ENCODE peak calls at places on chromosomes 12 and 14, in nine cellular contexts. V, K, U, I, R, B, J, F and A are unnamed samples.

GRCh38 chr12:21775130-21775920 is 819 bp upstream of the KCNJ8 start:
- DNase-seq in V (no peak), K (no peak), U (no peak), I (no peak), R (no peak), B (no peak), J (no peak), F (no peak), A (no peak)

GRCh38 chr14:100433428-100433814 is 110.3 kb downstream of the SLC25A47 start:
- DNase-seq in V (no peak), K (no peak), U (no peak), I (no peak), R (no peak), B (no peak), J (no peak), F (no peak), A (no peak)

GRCh38 chr14:51094282-51094821 is 553 bp downstream of the TRIM9 start:
- DNase-seq in V (peak), K (no peak), U (no peak), I (no peak), R (peak), B (no peak), J (no peak), F (peak), A (no peak)

GRCh38 chr14:37124617-37125016 is 47.8 kb downstream of the SLC25A21 start:
- DNase-seq in V (no peak), K (no peak), U (peak), I (no peak), R (no peak), B (no peak), J (no peak), F (no peak), A (no peak)

GRCh38 chr14:67883717-67884116 is 64.1 kb downstream of the RAD51B start:
- DNase-seq in V (peak), K (no peak), U (no peak), I (no peak), R (no peak), B (no peak), J (no peak), F (no peak), A (no peak)

GRCh38 chr12:41645624-41646023 is 457.5 kb downstream of the PDZRN4 start:
- DNase-seq in V (no peak), K (no peak), U (no peak), I (no peak), R (no peak), B (no peak), J (no peak), F (no peak), A (no peak)

GRCh38 chr14:76564471-76565119 is 188.7 kb downstream of the ESRRB start:
- DNase-seq in V (peak), K (no peak), U (no peak), I (no peak), R (no peak), B (peak), J (no peak), F (no peak), A (no peak)

GRCh38 chr14:99916091-99916383 is 122.8 kb downstream of the EML1 start:
- DNase-seq in V (no peak), K (no peak), U (peak), I (no peak), R (no peak), B (no peak), J (no peak), F (no peak), A (no peak)

GRCh38 chr14:99574099-99574880 is 29.7 kb downstream of the CCDC85C start:
- DNase-seq in V (no peak), K (peak), U (peak), I (peak), R (no peak), B (no peak), J (peak), F (peak), A (no peak)

GRCh38 chr14:89264196-89264800 is 152.7 kb downstream of the FOXN3 start:
- DNase-seq in V (no peak), K (no peak), U (no peak), I (no peak), R (no peak), B (no peak), J (no peak), F (no peak), A (no peak)

GRCh38 chr12:67326637-67327036 is 57.5 kb downstream of the CAND1 start:
- DNase-seq in V (no peak), K (no peak), U (no peak), I (no peak), R (no peak), B (no peak), J (no peak), F (no peak), A (no peak)

GRCh38 chr14:38367922-38368321 is 112.0 kb upstream of the CLEC14A start:
- DNase-seq in V (no peak), K (no peak), U (no peak), I (no peak), R (no peak), B (no peak), J (no peak), F (no peak), A (no peak)

GRCh38 chr14:101056446-101056845 is 152.9 kb upstream of the RTL1 start:
- DNase-seq in V (no peak), K (no peak), U (no peak), I (no peak), R (no peak), B (no peak), J (no peak), F (no peak), A (no peak)

GRCh38 chr12:128905003-128905544 is 51.8 kb downstream of the GLT1D1 start:
- DNase-seq in V (no peak), K (no peak), U (peak), I (peak), R (no peak), B (no peak), J (no peak), F (no peak), A (no peak)

GRCh38 chr12:39102474-39103209 is 197.3 kb upstream of the CPNE8 start:
- DNase-seq in V (no peak), K (no peak), U (no peak), I (no peak), R (no peak), B (no peak), J (no peak), F (no peak), A (no peak)

GRCh38 chr12:30044206-30044605 is 260.5 kb upstream of the TMTC1 start:
- DNase-seq in V (no peak), K (no peak), U (no peak), I (no peak), R (no peak), B (no peak), J (no peak), F (no peak), A (no peak)

GRCh38 chr12:109597414-109597794 is 23.8 kb downstream of the MVK start:
- DNase-seq in V (no peak), K (no peak), U (no peak), I (no peak), R (no peak), B (no peak), J (no peak), F (no peak), A (no peak)

GRCh38 chr14:71725802-71726638 is 206.2 kb upstream of the RGS6 start:
- DNase-seq in V (no peak), K (no peak), U (no peak), I (no peak), R (no peak), B (no peak), J (no peak), F (no peak), A (no peak)

GRCh38 chr14:38721822-38722431 is 381.1 kb downstream of the SEC23A start:
- DNase-seq in V (peak), K (peak), U (peak), I (peak), R (no peak), B (peak), J (no peak), F (peak), A (peak)

GRCh38 chr12:53699673-53700015 is 23.8 kb upstream of the ATP5MC2 start:
- DNase-seq in V (no peak), K (no peak), U (no peak), I (peak), R (no peak), B (no peak), J (no peak), F (no peak), A (no peak)

GRCh38 chr14:88037270-88037669 is 32.3 kb downstream of the GPR65 start:
- DNase-seq in V (no peak), K (no peak), U (no peak), I (no peak), R (no peak), B (no peak), J (no peak), F (no peak), A (no peak)

GRCh38 chr12:14993537-14994266 is 20.9 kb downstream of the PDE6H start:
- DNase-seq in V (no peak), K (no peak), U (no peak), I (no peak), R (no peak), B (no peak), J (no peak), F (no peak), A (no peak)

GRCh38 chr14:21058903-21059302 is 1.3 kb downstream of the RNASE8 start:
- DNase-seq in V (no peak), K (no peak), U (no peak), I (no peak), R (no peak), B (no peak), J (no peak), F (no peak), A (no peak)

GRCh38 chr12:79194595-79194994 is 330.0 kb downstream of the SYT1 start:
- DNase-seq in V (no peak), K (no peak), U (no peak), I (no peak), R (no peak), B (no peak), J (no peak), F (no peak), A (no peak)

GRCh38 chr14:56324831-56325230 is 206.6 kb downstream of the PELI2 start:
- DNase-seq in V (no peak), K (no peak), U (no peak), I (no peak), R (no peak), B (no peak), J (no peak), F (no peak), A (no peak)

GRCh38 chr12:93908846-93909592 is 231.8 kb downstream of the CRADD start:
- DNase-seq in V (no peak), K (peak), U (no peak), I (no peak), R (no peak), B (no peak), J (no peak), F (no peak), A (no peak)

GRCh38 chr14:99879401-99880295 is 86.4 kb downstream of the EML1 start:
- DNase-seq in V (no peak), K (no peak), U (no peak), I (no peak), R (no peak), B (no peak), J (no peak), F (no peak), A (no peak)

GRCh38 chr14:32896979-32897723 is 41.5 kb upstream of the NPAS3 start:
- DNase-seq in V (no peak), K (no peak), U (peak), I (no peak), R (no peak), B (no peak), J (no peak), F (no peak), A (no peak)

GRCh38 chr12:126202138-126202537 is 1136.9 kb downstream of the AACS start:
- DNase-seq in V (no peak), K (no peak), U (no peak), I (no peak), R (no peak), B (no peak), J (no peak), F (no peak), A (no peak)

GRCh38 chr14:81886588-81886987 is 352.9 kb upstream of the SEL1L start:
- DNase-seq in V (no peak), K (no peak), U (no peak), I (no peak), R (no peak), B (no peak), J (no peak), F (no peak), A (no peak)

GRCh38 chr12:467591-467990 is 7.9 kb downstream of the B4GALNT3 start:
- DNase-seq in V (no peak), K (no peak), U (no peak), I (no peak), R (no peak), B (no peak), J (no peak), F (no peak), A (no peak)

GRCh38 chr12:84033162-84033561 is 879.4 kb downstream of the SLC6A15 start:
- DNase-seq in V (no peak), K (no peak), U (no peak), I (no peak), R (no peak), B (no peak), J (no peak), F (no peak), A (no peak)

GRCh38 chr12:124420972-124421674 is 126.2 kb downstream of the RFLNA start:
- DNase-seq in V (no peak), K (no peak), U (no peak), I (no peak), R (no peak), B (no peak), J (no peak), F (no peak), A (no peak)

GRCh38 chr12:124420041-124420765 is 125.3 kb downstream of the RFLNA start:
- DNase-seq in V (no peak), K (no peak), U (no peak), I (no peak), R (no peak), B (no peak), J (no peak), F (no peak), A (no peak)

GRCh38 chr12:124422570-124423523 is 128.0 kb downstream of the RFLNA start:
- DNase-seq in V (peak), K (peak), U (peak), I (peak), R (peak), B (peak), J (peak), F (peak), A (peak)

GRCh38 chr12:124423683-124424515 is 129.0 kb downstream of the RFLNA start:
- DNase-seq in V (no peak), K (no peak), U (no peak), I (no peak), R (no peak), B (peak), J (no peak), F (no peak), A (no peak)

GRCh38 chr12:124422142-124422569 is 127.3 kb downstream of the RFLNA start:
- DNase-seq in V (peak), K (peak), U (no peak), I (peak), R (no peak), B (peak), J (no peak), F (peak), A (no peak)
- TF ChIP-seq EP300 in V (no peak), K (no peak), U (no peak), I (no peak), R (no peak), B (no peak), J (no peak), F (no peak), A (no peak)

GRCh38 chr12:47750916-47751470 is 7.7 kb downstream of the RAPGEF3 start:
- DNase-seq in V (no peak), K (no peak), U (no peak), I (no peak), R (no peak), B (no peak), J (no peak), F (no peak), A (no peak)
- TF ChIP-seq EP300 in V (no peak), K (no peak), U (no peak), I (no peak), R (no peak), B (no peak), J (no peak), F (no peak), A (no peak)

DNA sequence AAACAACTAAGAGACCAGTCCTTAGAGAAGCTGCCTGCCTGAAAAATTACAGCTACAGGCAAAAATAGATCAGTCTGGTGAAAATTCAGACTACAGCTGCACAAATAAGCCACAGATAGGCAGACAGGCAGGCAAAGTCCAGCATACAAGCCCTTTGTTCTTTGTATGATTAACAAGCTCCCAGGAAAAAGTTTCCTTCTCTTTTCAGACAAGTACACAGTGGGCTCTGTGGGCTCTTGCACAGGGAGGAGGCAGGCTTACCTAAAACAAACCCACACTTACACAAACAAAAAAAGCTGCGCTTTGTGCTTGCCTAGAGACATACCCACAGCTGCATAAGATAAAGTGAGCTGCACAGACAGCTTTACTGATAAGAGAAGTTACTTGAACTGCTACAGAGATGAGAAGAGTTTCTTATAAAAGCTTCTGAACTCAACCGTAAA is 7.7 kb downstream of the OR6C68 start:
- DNase-seq in V (no peak), K (no peak), U (peak), I (no peak), R (no peak), B (no peak), J (no peak), F (no peak), A (no peak)
- TF ChIP-seq EP300 in V (no peak), K (no peak), U (peak), I (no peak), R (no peak), B (no peak), J (no peak), F (no peak), A (no peak)

GRCh38 chr14:69554500-69554899 is 20.2 kb downstream of the CCDC177 start:
- DNase-seq in V (no peak), K (no peak), U (no peak), I (no peak), R (no peak), B (no peak), J (no peak), F (no peak), A (no peak)

GRCh38 chr14:69558774-69559173 is 15.9 kb downstream of the CCDC177 start:
- DNase-seq in V (no peak), K (no peak), U (no peak), I (no peak), R (no peak), B (no peak), J (no peak), F (no peak), A (no peak)

GRCh38 chr14:69548566-69548965 is 26.1 kb downstream of the CCDC177 start:
- DNase-seq in V (no peak), K (no peak), U (no peak), I (no peak), R (no peak), B (no peak), J (no peak), F (no peak), A (no peak)

GRCh38 chr14:69547701-69548348 is 26.8 kb downstream of the CCDC177 start:
- DNase-seq in V (no peak), K (no peak), U (no peak), I (no peak), R (no peak), B (peak), J (no peak), F (no peak), A (no peak)

GRCh38 chr14:69553221-69553620 is 21.4 kb downstream of the CCDC177 start:
- DNase-seq in V (no peak), K (no peak), U (no peak), I (no peak), R (no peak), B (no peak), J (no peak), F (peak), A (no peak)
- TF ChIP-seq EP300 in V (no peak), K (no peak), U (no peak), I (no peak), R (no peak), B (no peak), J (no peak), F (no peak), A (no peak)

GRCh38 chr12:122203301-122203967 is at the start of gene B3GNT4:
- DNase-seq in V (peak), K (peak), U (no peak), I (peak), R (no peak), B (peak), J (peak), F (peak), A (no peak)
- TF ChIP-seq EP300 in V (no peak), K (no peak), U (no peak), I (no peak), R (no peak), B (no peak), J (no peak), F (no peak), A (no peak)

GRCh38 chr14:103576371-103577024 is 13.7 kb downstream of the COA8 start:
- DNase-seq in V (peak), K (peak), U (no peak), I (peak), R (peak), B (no peak), J (peak), F (peak), A (peak)
- TF ChIP-seq EP300 in V (no peak), K (peak), U (no peak), I (no peak), R (no peak), B (no peak), J (no peak), F (peak), A (peak)

DNA sequence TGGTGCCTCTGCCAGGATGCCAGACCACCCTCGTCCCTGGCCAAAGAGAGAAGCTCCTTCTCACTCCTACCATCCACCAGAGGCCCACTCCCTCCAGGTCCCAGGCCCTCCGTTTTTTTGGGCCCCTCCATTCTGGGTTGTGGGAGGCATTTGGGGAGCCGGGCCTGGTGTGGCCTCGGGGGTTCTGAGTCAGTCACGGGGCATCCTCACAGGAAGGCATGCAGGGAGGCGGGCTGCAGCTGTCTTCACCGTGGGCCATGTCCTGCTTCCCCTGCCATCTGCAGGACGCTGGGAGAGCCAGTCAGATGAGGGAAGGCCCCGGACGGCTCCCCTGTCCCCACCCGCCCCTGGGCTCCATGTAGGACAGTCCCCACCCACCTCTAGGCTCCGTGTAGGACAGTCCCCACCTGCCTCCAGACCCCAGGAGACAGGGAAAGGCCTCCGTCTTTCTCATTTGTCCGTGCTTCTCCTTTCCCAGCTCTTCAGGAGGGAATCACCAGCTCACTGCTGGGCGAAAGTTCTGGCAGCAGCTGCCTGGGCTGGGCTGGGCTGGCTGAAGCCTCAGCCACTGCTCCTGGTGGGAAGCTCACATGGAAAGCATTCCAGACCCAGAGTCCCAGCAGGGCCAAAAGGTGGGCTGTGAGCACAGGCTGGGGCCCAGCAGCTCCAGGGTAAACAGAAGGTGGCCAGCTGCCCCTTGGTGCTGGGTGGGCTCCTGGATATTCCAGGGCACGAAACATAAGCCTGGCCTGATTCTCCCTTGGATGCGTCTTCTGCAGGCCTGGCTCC is 217.8 kb downstream of the KIF26A start:
- DNase-seq in V (no peak), K (no peak), U (no peak), I (no peak), R (peak), B (no peak), J (peak), F (no peak), A (no peak)
- TF ChIP-seq EP300 in V (no peak), K (no peak), U (no peak), I (no peak), R (no peak), B (no peak), J (no peak), F (no peak), A (no peak)